ENCODE peak calls at places on chromosomes 16 and 17, in six cellular contexts. U, E, X, I, Y and N are unnamed samples.

GRCh38 chr17:39579318-39580081 is 28.2 kb downstream of the NEUROD2 start:
- ATAC-seq in U (peak), E (no peak), X (no peak), I (no peak), Y (no peak), N (no peak)

GRCh38 chr17:1019451-1019850 is 22.5 kb downstream of the TIMM22 start:
- ATAC-seq in U (no peak), E (no peak), X (no peak), I (no peak), Y (no peak), N (peak)

GRCh38 chr17:35588196-35588920 is 1.2 kb downstream of the AP2B1 start:
- ATAC-seq in U (no peak), E (peak), X (no peak), I (peak), Y (peak), N (no peak)

GRCh38 chr16:16933861-16934260 is 536.9 kb downstream of the XYLT1 start:
- ATAC-seq in U (no peak), E (no peak), X (no peak), I (peak), Y (no peak), N (no peak)

GRCh38 chr16:68281368-68282063 is 17.2 kb downstream of the SLC7A6 start:
- ATAC-seq in U (no peak), E (no peak), X (peak), I (no peak), Y (no peak), N (no peak)

GRCh38 chr17:56676807-56677206 is 83.3 kb downstream of the NOG start:
- ATAC-seq in U (no peak), E (peak), X (no peak), I (no peak), Y (no peak), N (no peak)

GRCh38 chr17:8382880-8383142 is 182 bp downstream of the RPL26 start:
- ATAC-seq in U (no peak), E (no peak), X (no peak), I (no peak), Y (no peak), N (peak)

GRCh38 chr17:20266806-20267458 is 200.4 kb downstream of the LGALS9B start:
- ATAC-seq in U (no peak), E (no peak), X (no peak), I (peak), Y (no peak), N (no peak)

GRCh38 chr17:7634384-7634783 is 4.4 kb downstream of the SHBG start:
- ATAC-seq in U (no peak), E (peak), X (peak), I (peak), Y (no peak), N (peak)

GRCh38 chr17:13320046-13320785 is 281.5 kb downstream of the HS3ST3A1 start:
- ATAC-seq in U (no peak), E (no peak), X (no peak), I (no peak), Y (no peak), N (peak)

GRCh38 chr16:62829084-62829483 is 792.8 kb upstream of the CDH8 start:
- ATAC-seq in U (no peak), E (no peak), X (no peak), I (no peak), Y (no peak), N (no peak)

GRCh38 chr16:51211148-51211547 is 60.1 kb upstream of the SALL1 start:
- ATAC-seq in U (no peak), E (no peak), X (no peak), I (no peak), Y (no peak), N (no peak)

GRCh38 chr17:57327176-57327970 is 71.0 kb downstream of the MSI2 start:
- ATAC-seq in U (no peak), E (no peak), X (no peak), I (no peak), Y (no peak), N (no peak)

GRCh38 chr16:50202926-50203624 is 50.0 kb downstream of the TENT4B start:
- ATAC-seq in U (peak), E (peak), X (peak), I (peak), Y (no peak), N (peak)

GRCh38 chr16:83247767-83248372 is 559.9 kb upstream of the HSBP1 start:
- ATAC-seq in U (no peak), E (no peak), X (no peak), I (no peak), Y (no peak), N (no peak)

GRCh38 chr17:74454197-74455024 is 12.0 kb upstream of the CD300A start:
- ATAC-seq in U (peak), E (peak), X (peak), I (peak), Y (peak), N (peak)
- TF ChIP-seq POLR2A in U (peak), E (no peak), X (peak), I (peak), Y (no peak), N (peak)

DNA sequence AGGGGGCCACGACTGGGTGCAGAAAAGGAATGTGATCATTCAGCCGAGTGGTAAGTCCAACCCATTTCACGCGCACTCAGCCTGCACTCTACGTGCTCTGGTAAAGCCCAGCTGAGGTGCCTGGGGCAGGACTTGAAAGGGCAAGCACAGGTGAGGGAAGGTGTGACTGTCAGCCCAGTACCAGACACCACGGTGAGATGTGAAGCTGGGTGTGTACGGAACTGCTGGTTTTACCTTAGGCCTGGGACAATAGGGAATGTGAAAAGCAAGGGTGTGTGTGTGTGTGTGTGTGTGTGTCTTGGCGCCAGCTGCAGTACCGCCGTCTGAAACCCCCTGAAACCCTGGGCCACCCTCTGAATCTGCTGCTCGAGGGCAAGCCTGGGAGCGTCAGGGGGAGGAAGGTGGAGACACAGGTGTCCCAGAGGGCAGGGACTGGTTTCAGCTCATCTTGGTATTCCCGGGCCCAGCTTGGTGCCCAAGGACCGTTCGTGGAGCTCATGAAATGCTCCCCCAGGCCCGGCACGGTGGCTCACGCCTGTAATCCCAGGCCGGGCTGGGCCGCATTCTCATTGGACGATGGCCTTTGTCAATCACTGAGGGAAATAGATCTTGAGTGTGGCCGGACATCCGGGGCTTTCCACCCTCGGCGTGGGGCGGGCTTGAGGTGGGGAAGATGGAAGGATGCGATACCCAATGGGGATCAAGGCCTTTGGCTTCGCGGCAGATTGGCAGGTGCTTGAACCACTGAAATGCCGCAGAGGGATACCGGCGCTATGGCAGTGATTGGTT is 27.8 kb upstream of the ST6GALNAC1 start:
- ATAC-seq in U (peak), E (peak), X (peak), I (peak), Y (peak), N (peak)
- TF ChIP-seq EP300 in U (no peak), E (no peak), X (no peak), I (no peak), Y (no peak), N (no peak)

GRCh38 chr16:88472637-88473205 is 19.6 kb downstream of the ZFPM1 start:
- ATAC-seq in U (no peak), E (no peak), X (no peak), I (peak), Y (no peak), N (no peak)
- TF ChIP-seq CTCF in U (no peak), E (no peak), X (no peak), I (no peak), Y (no peak), N (no peak)

DNA sequence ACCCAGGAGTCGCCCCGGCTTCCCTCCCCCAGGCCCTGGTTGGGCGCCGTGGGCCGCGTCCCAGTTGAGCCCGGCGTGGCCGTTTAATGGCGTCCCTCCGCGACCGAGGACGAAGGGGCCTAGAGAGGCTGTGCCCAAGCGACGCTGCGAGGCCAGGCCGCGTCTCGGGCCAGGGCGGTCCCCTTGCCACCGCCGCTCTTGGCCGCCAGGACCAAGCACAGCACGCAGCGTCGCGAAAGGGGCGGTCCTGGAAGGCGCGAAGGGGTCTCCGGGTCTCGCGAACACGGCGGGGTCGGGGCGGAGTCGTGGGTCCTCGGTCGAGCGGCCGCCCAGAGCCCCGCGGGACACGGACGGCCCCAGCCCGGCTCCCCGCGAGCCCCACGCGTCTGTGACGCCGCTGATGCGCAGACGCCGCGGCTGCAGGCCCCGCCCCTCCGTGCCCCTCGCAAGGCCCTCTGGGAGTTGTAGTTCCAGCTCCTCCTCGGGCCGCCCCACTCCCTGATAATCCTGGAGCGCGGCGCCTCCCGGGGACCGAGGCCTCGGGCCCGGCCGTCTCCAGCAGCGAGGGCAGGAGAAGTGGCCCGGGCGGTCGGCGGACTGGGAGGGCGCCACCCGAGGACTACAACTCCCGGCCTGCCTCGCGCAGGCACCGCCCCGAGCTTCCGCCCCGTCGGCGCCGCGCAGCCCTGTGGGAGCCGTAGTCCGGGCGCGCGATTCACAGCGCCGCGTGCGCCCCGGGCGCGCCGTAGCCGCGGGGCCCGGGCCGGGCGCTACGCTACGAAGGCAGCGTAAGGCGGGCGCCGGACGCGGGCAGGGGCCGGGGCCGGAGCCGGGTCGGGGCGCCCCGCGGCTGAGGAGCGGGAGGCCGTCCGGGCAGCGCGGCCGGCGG is at the start of gene CAPN15:
- ATAC-seq in U (peak), E (peak), X (peak), I (peak), Y (peak), N (peak)
- TF ChIP-seq POLR2A in U (no peak), E (peak), X (peak), I (peak), Y (peak), N (peak)

DNA sequence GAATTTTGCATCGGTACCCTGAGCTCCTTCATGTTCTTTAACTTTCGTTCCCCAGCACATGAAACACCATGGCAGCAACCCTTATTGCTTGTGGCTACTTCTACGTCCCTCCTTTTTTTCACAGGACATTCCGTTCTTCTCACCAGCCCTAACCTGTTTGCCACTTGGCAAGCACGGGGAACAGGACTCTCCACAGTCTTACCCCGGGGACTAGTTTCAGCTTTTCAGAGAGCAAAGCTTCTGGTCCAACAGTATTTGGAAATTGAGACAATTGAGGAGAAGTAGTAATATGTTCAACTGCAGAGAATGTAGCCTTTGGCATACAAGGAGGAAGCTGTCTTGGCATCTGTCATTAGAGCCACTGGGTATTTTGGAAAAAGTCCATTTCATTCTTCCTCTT is 65.7 kb downstream of the MAP2K6 start:
- ATAC-seq in U (no peak), E (no peak), X (no peak), I (no peak), Y (no peak), N (peak)
- TF ChIP-seq EP300 in U (no peak), E (no peak), X (no peak), I (no peak), Y (no peak), N (no peak)

GRCh38 chr17:81906476-81907218 is 4.6 kb downstream of the PCYT2 start:
- ATAC-seq in U (no peak), E (no peak), X (no peak), I (no peak), Y (no peak), N (no peak)
- TF ChIP-seq CTCF in U (no peak), E (no peak), X (peak), I (peak), Y (peak), N (no peak)

GRCh38 chr17:41811549-41812175 is at the start of gene P3H4:
- ATAC-seq in U (peak), E (peak), X (peak), I (peak), Y (peak), N (peak)
- TF ChIP-seq POLR2A in U (no peak), E (peak), X (peak), I (no peak), Y (no peak), N (no peak)

GRCh38 chr17:41772218-41772585 is 14.3 kb downstream of the JUP start:
- ATAC-seq in U (peak), E (no peak), X (peak), I (no peak), Y (no peak), N (no peak)
- TF ChIP-seq EP300 in U (no peak), E (no peak), X (no peak), I (no peak), Y (no peak), N (no peak)

GRCh38 chr16:85520853-85521736 is 92.0 kb upstream of the GSE1 start:
- ATAC-seq in U (peak), E (no peak), X (no peak), I (no peak), Y (no peak), N (no peak)
- TF ChIP-seq CTCF in U (no peak), E (no peak), X (peak), I (no peak), Y (no peak), N (no peak)

GRCh38 chr17:79837888-79838540 is 1.2 kb downstream of the CBX4 start:
- ATAC-seq in U (no peak), E (no peak), X (no peak), I (no peak), Y (peak), N (no peak)

GRCh38 chr17:79835953-79836951 is 3.0 kb downstream of the CBX4 start:
- ATAC-seq in U (peak), E (no peak), X (no peak), I (peak), Y (no peak), N (no peak)

GRCh38 chr17:79838541-79839274 is 532 bp downstream of the CBX4 start:
- ATAC-seq in U (no peak), E (peak), X (peak), I (no peak), Y (peak), N (peak)

GRCh38 chr17:79835470-79835899 is 3.8 kb downstream of the CBX4 start:
- ATAC-seq in U (no peak), E (no peak), X (no peak), I (no peak), Y (no peak), N (no peak)

DNA sequence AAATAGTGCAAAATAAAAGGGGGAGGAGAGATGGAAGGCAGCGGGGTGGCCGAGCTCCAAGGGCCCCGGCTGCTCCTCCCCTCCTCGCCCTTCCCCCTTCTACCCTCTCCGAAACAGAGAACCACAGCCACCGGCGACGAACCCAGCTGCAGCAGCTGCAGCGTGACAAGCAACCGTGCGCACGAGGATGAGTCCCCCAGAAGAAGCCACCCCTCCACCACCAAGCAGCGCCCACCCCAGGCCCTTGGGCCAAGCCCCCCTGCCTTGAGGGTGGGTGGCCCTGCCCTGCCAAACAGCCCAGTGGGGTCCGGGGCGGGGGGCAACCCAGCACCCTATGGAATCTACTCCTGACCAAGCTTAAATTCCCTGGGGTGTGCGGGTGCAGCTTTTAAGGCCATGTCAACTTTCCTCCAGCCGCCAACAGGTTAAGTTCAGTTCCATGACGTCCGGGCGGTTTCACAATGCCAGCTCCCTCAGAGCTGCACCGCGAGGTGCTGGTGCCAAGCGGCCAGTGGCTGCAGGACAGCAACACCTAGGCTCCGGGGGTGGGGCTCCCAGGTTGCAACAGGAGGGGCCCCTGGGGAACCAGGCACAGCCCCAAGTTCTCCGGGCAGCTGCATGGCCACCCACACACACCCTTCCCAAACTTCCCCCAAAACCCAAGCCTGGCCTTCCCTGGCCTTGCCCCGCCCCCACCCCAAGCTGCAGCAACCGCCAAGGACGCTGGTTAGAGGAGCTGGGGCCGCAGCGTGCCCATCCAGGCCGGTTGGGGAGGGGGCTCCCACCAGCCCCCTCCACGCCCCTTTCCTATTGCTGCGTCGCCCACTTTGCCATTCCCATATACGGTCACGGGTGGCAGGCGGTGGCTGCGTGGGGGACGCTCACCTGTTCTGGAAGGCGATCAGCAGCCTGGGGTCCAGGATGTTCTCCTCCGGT is 2.0 kb downstream of the CBX4 start:
- ATAC-seq in U (peak), E (peak), X (peak), I (no peak), Y (peak), N (peak)
- TF ChIP-seq POLR2A in U (peak), E (no peak), X (peak), I (no peak), Y (peak), N (no peak)